ENCODE peak calls at places on chromosomes 4 and X, in ten cellular contexts. S is lower leg skin, N is upper lobe of right lung, I is fibroblast of villous mesenchyme, A is choroid plexus epithelial cell, V is brain microvascular endothelial cell, Z is PC-9, P is OCI-LY7, Q is right atrium auricular region, U is esophagus squamous epithelium. J is an unnamed sample.

GRCh38 chrX:151359931-151360871 is 36.8 kb upstream of the VMA21 start:
- DNase-seq in A (peak), P (peak), Q (no peak), I (peak), U (no peak), S (no peak), Z (no peak), V (no peak), N (peak), J (peak)

GRCh38 chr4:6472387-6473263 is at the start of gene PPP2R2C:
- DNase-seq in P (no peak), A (no peak), Z (no peak), N (peak), Q (peak), I (no peak), U (no peak), S (peak), V (no peak), J (no peak)

GRCh38 chr4:184471872-184472539 is 2.3 kb downstream of the IRF2 start:
- DNase-seq in I (peak), N (no peak), Z (no peak), S (no peak), V (peak), U (no peak), A (peak), Q (no peak), P (peak), J (no peak)

GRCh38 chrX:54891573-54891972 is 29.1 kb upstream of the TRO start:
- DNase-seq in S (no peak), Q (no peak), U (no peak), V (peak), I (peak), N (no peak), A (peak), Z (no peak), P (peak), J (peak)

GRCh38 chr4:98027827-98028226 is 115.4 kb downstream of the STPG2 start:
- DNase-seq in N (no peak), S (no peak), A (peak), Z (peak), Q (no peak), V (peak), P (no peak), U (no peak), I (no peak), J (peak)

GRCh38 chr4:98501383-98501782 is 157.0 kb downstream of the TSPAN5 start:
- DNase-seq in Q (no peak), S (no peak), V (no peak), U (no peak), N (no peak), P (no peak), A (no peak), I (peak), Z (peak), J (no peak)

GRCh38 chrX:104568304-104568915 is 2.4 kb downstream of the IL1RAPL2 start:
- DNase-seq in A (no peak), V (no peak), S (no peak), N (no peak), U (no peak), Q (no peak), I (no peak), Z (no peak), P (no peak), J (no peak)

GRCh38 chr4:186634591-186635128 is 79.3 kb upstream of the MTNR1A start:
- DNase-seq in Q (no peak), A (no peak), N (no peak), V (no peak), I (no peak), U (no peak), Z (no peak), S (no peak), P (no peak), J (no peak)

GRCh38 chrX:150143721-150144440 is 205.6 kb upstream of the EOLA2 start:
- DNase-seq in P (no peak), Q (no peak), I (peak), N (no peak), A (peak), U (no peak), S (no peak), V (no peak), Z (no peak), J (no peak)

GRCh38 chr4:30396772-30397475 is 323.2 kb upstream of the PCDH7 start:
- DNase-seq in P (no peak), Z (no peak), U (no peak), Q (no peak), S (no peak), I (peak), A (peak), N (no peak), V (no peak), J (peak)

GRCh38 chrX:123920065-123920785 is 41.3 kb upstream of the STAG2 start:
- DNase-seq in A (peak), I (peak), V (peak), N (no peak), Q (no peak), Z (peak), U (no peak), P (no peak), S (no peak), J (peak)

GRCh38 chrX:54248309-54248708 is 65.3 kb upstream of the FAM120C start:
- DNase-seq in I (peak), Z (peak), V (no peak), S (no peak), A (peak), N (no peak), P (peak), Q (no peak), U (no peak), J (peak)

GRCh38 chr4:88823058-88823919 is 125.7 kb upstream of the NAP1L5 start:
- DNase-seq in A (peak), N (peak), S (peak), U (peak), Z (peak), I (peak), Q (peak), P (no peak), V (peak), J (peak)

GRCh38 chr4:77695769-77696168 is 90.1 kb downstream of the CXCL13 start:
- DNase-seq in P (no peak), V (peak), I (peak), N (no peak), A (peak), Z (peak), Q (no peak), U (no peak), S (no peak), J (peak)

GRCh38 chrX:37347420-37347819 is 1.7 kb upstream of the PRRG1 start:
- DNase-seq in P (no peak), N (no peak), I (peak), Q (no peak), U (no peak), V (peak), S (no peak), A (peak), Z (no peak), J (peak)

GRCh38 chrX:136055651-136056221 is 70.5 kb downstream of the SLC9A6 start:
- DNase-seq in S (peak), A (peak), V (peak), P (no peak), Q (peak), N (no peak), U (no peak), I (peak), Z (no peak), J (peak)

GRCh38 chr4:110005461-110006056 is 92.9 kb downstream of the EGF start:
- DNase-seq in Q (no peak), Z (peak), P (peak), I (peak), S (no peak), V (peak), N (no peak), U (no peak), A (peak), J (peak)

GRCh38 chrX:39726810-39727209 is 370.9 kb downstream of the BCOR start:
- DNase-seq in S (no peak), Q (no peak), Z (no peak), U (no peak), I (peak), A (no peak), N (no peak), P (no peak), V (peak), J (peak)

GRCh38 chrX:115324194-115324593 is 34.7 kb downstream of the LUZP4 start:
- DNase-seq in A (peak), Z (peak), I (peak), S (no peak), P (no peak), V (peak), U (no peak), N (peak), Q (no peak), J (no peak)

GRCh38 chr4:1177274-1178141 is 5.1 kb upstream of the SPON2 start:
- DNase-seq in N (no peak), Z (no peak), A (no peak), V (no peak), P (no peak), S (no peak), U (no peak), Q (no peak), I (peak), J (no peak)

GRCh38 chr4:185343726-185344581 is 51.8 kb downstream of the LRP2BP start:
- DNase-seq in S (no peak), N (no peak), Z (no peak), P (no peak), Q (peak), V (peak), A (peak), I (peak), U (no peak), J (peak)

GRCh38 chr4:1111259-1111809 is 2.0 kb downstream of the RNF212 start:
- DNase-seq in V (no peak), Q (no peak), U (no peak), Z (no peak), A (no peak), S (no peak), N (no peak), I (no peak), P (no peak), J (no peak)

GRCh38 chrX:27987862-27988646 is 6.8 kb upstream of the DCAF8L1 start:
- DNase-seq in P (no peak), S (no peak), N (no peak), U (no peak), Q (no peak), V (no peak), Z (no peak), I (no peak), A (no peak), J (no peak)

GRCh38 chrX:17860811-17861495 is at the start of gene RAI2:
- DNase-seq in U (no peak), I (no peak), Z (no peak), P (no peak), N (peak), A (no peak), Q (no peak), S (no peak), V (no peak), J (no peak)

GRCh38 chr4:66017671-66018070 is 347.4 kb upstream of the EPHA5 start:
- DNase-seq in Z (no peak), N (no peak), S (no peak), P (no peak), V (no peak), A (no peak), I (no peak), U (no peak), Q (no peak), J (no peak)

GRCh38 chr4:25857851-25858400 is 4.9 kb downstream of the SEL1L3 start:
- DNase-seq in Z (no peak), N (no peak), P (no peak), I (no peak), Q (no peak), U (no peak), A (no peak), V (no peak), S (no peak), J (no peak)

GRCh38 chrX:25084446-25084845 is 68.7 kb upstream of the ARX start:
- DNase-seq in V (no peak), A (no peak), U (no peak), S (no peak), Q (no peak), I (no peak), N (no peak), Z (no peak), P (no peak), J (no peak)

GRCh38 chr4:8118035-8118434 is 40.6 kb downstream of the ABLIM2 start:
- DNase-seq in Z (no peak), U (no peak), S (no peak), P (no peak), V (no peak), I (no peak), Q (no peak), N (no peak), A (no peak), J (no peak)

GRCh38 chr4:21769404-21770147 is 179.0 kb downstream of the KCNIP4 start:
- DNase-seq in Q (no peak), N (no peak), S (no peak), U (no peak), P (no peak), A (peak), Z (peak), I (peak), V (peak), J (peak)

GRCh38 chr4:19807505-19807904 is 444.2 kb upstream of the SLIT2 start:
- DNase-seq in Z (peak), V (peak), S (no peak), N (no peak), U (no peak), A (peak), P (no peak), I (peak), Q (no peak), J (peak)

GRCh38 chr4:128388352-128388630 is 100.7 kb upstream of the PGRMC2 start:
- DNase-seq in A (peak), V (peak), P (no peak), N (no peak), S (peak), Q (no peak), I (no peak), Z (no peak), U (no peak), J (no peak)

GRCh38 chr4:109675181-109675580 is 28.1 kb downstream of the CASP6 start:
- DNase-seq in V (no peak), S (no peak), P (no peak), I (no peak), Z (no peak), U (no peak), A (no peak), Q (no peak), N (no peak), J (no peak)

GRCh38 chr4:48184891-48185290 is 50.8 kb upstream of the TXK start:
- DNase-seq in N (no peak), P (no peak), U (no peak), Q (no peak), S (no peak), V (no peak), I (no peak), A (peak), Z (no peak), J (no peak)

GRCh38 chr4:102390438-102390837 is 45.2 kb upstream of the SLC39A8 start:
- DNase-seq in S (no peak), A (peak), Z (peak), V (peak), N (no peak), Q (no peak), P (no peak), I (no peak), U (no peak), J (peak)

GRCh38 chr4:141213550-141213991 is 7.1 kb upstream of the ZNF330 start:
- DNase-seq in Z (no peak), P (no peak), V (no peak), N (peak), S (no peak), A (no peak), I (no peak), Q (no peak), U (no peak), J (no peak)

GRCh38 chrX:133350751-133351150 is 64.5 kb downstream of the GPC4 start:
- DNase-seq in Z (no peak), N (no peak), V (no peak), S (peak), I (peak), Q (peak), P (no peak), A (peak), U (no peak), J (peak)

GRCh38 chr4:1711055-1711905 is 839 bp downstream of the SLBP start:
- DNase-seq in A (peak), Q (no peak), I (peak), S (no peak), N (peak), P (peak), V (peak), U (no peak), Z (no peak), J (peak)

GRCh38 chrX:148337873-148338272 is 162.5 kb upstream of the AFF2 start:
- DNase-seq in N (no peak), P (no peak), Z (no peak), U (no peak), I (no peak), V (no peak), A (no peak), S (no peak), Q (no peak), J (no peak)

GRCh38 chr4:123396294-123397275 is at the start of gene SPRY1:
- DNase-seq in Z (peak), N (peak), S (peak), P (peak), V (peak), I (peak), A (peak), Q (peak), U (peak), J (peak)

GRCh38 chr4:123390846-123391456 is 5.6 kb upstream of the SPRY1 start:
- DNase-seq in Q (no peak), P (peak), S (no peak), U (no peak), I (peak), Z (no peak), V (no peak), N (no peak), A (peak), J (peak)

GRCh38 chr4:123397276-123398150 is 918 bp downstream of the SPRY1 start:
- DNase-seq in S (no peak), N (peak), P (peak), U (no peak), Z (peak), A (peak), V (peak), Q (no peak), I (peak), J (peak)

GRCh38 chr4:123398151-123398802 is 1.7 kb downstream of the SPRY1 start:
- DNase-seq in S (no peak), I (peak), U (no peak), V (peak), P (peak), A (peak), N (peak), Z (peak), Q (no peak), J (peak)

GRCh38 chr4:123393696-123394095 is 2.9 kb upstream of the SPRY1 start:
- DNase-seq in U (no peak), Q (no peak), I (peak), A (no peak), Z (no peak), V (no peak), S (no peak), N (no peak), P (no peak), J (peak)
- H3K4me3 ChIP-seq in U (peak), Q (no peak), I (no peak), A (no peak), Z (no peak), V (no peak), S (no peak), N (no peak), P (no peak), J (no peak)

DNA sequence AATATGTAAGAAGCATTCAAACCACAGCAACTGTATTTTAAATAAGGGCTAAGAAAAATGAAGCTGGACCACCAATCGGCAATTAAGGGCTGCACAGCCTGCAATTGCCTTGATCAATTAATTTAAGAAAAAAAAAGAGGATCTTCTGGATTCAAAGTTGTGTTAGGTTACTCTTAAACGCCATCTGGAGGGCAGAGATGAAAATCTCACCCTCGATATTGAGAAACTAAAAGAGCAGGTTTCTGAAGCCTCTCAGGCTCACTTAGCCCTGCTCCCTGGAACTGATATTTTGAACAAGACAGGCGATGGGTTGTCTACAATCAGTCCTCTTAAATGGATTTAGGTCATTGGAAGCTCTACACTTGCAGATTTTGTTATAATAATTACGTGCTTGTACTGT is 579.4 kb downstream of the GRXCR1 start:
- DNase-seq in U (no peak), N (no peak), P (no peak), A (peak), V (no peak), I (no peak), Q (no peak), S (no peak), Z (no peak), J (peak)
- TF ChIP-seq CTCF in U (no peak), N (no peak), P (peak), A (peak), V (peak), I (no peak), Q (no peak), S (no peak), Z (peak), J (peak)

GRCh38 chrX:48936429-48937064 is 17.7 kb upstream of the PIM2 start:
- DNase-seq in S (no peak), Q (no peak), V (no peak), U (no peak), A (no peak), I (no peak), N (no peak), Z (no peak), P (no peak), J (no peak)

GRCh38 chrX:48939417-48940228 is 17.8 kb downstream of the OTUD5 start:
- DNase-seq in I (no peak), P (peak), N (no peak), Q (no peak), Z (no peak), S (no peak), A (no peak), U (no peak), V (no peak), J (no peak)

GRCh38 chrX:48937065-48937907 is 18.5 kb upstream of the PIM2 start:
- DNase-seq in Z (no peak), I (peak), S (peak), A (peak), V (peak), U (peak), P (peak), Q (no peak), N (peak), J (peak)

GRCh38 chrX:48940404-48940955 is 16.9 kb downstream of the OTUD5 start:
- DNase-seq in I (no peak), V (no peak), P (no peak), U (no peak), S (no peak), Q (no peak), Z (no peak), A (no peak), N (no peak), J (no peak)

DNA sequence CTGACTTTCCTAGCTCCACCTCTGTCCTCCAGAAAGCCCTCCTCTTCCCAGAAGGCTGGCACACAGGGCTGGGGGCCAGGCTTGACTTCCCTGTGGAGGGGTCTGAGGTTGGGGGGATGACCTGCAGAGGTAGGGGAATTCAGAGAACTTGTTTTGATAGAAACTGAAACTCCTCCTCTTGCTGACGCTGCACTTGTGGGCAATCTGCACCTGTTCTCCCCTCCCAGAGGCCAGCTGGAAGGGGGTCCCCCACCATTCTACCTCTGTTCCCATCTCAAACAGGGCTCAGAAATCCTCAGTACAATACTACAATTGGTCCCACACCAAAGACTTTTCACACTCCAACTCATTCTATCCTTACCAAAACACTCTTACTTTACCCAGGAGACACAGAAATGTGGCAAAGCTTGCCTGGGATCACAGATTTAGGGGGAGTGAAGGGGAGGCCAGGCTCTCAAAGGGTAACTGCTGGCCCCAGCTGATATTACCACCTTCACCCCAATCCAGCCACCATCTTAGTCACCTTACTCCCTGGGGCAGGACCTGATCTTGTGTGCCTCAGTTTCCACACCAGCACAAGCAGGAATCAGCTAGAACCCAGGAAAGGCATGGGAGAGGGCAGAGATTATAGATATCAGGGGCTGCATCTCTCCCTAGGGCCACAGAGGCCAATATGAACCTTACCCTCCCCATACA is 18.5 kb downstream of the OTUD5 start:
- DNase-seq in Q (no peak), A (no peak), N (no peak), U (no peak), V (no peak), Z (no peak), S (no peak), P (peak), I (no peak), J (no peak)
- H3K4me3 ChIP-seq in Q (no peak), A (no peak), N (no peak), U (no peak), V (no peak), Z (no peak), S (no peak), P (peak), I (no peak), J (no peak)

GRCh38 chr4:173536808-173537429 is 6.9 kb upstream of the HAND2 start:
- DNase-seq in I (peak), Z (no peak), Q (peak), U (no peak), N (no peak), A (no peak), S (no peak), P (no peak), V (no peak), J (no peak)
- TF ChIP-seq CTCF in I (peak), Z (no peak), Q (peak), U (no peak), N (no peak), A (peak), S (no peak), P (peak), V (peak), J (no peak)

GRCh38 chr4:87339440-87339839 is 16.8 kb upstream of the HSD17B13 start:
- DNase-seq in Q (no peak), I (peak), U (no peak), V (no peak), P (no peak), S (no peak), Z (no peak), N (no peak), A (no peak), J (no peak)
- H3K4me3 ChIP-seq in Q (no peak), I (no peak), U (no peak), V (no peak), P (no peak), S (no peak), Z (no peak), N (no peak), A (no peak), J (no peak)